ENCODE peak calls at places on chromosome 17, in five cellular contexts. One of them, this sample, is unnamed.

GRCh38 chr17:34154916-34155730 is 100.0 kb upstream of the CCL2 start:
- DNase-seq in mucosa of descending colon: no peak
- DNase-seq in fibroblast of pulmonary artery: no peak
- DNase-seq in omental fat pad: no peak
- DNase-seq in lung: no peak
- DNase-seq in this sample: no peak

GRCh38 chr17:80219777-80220708 is at the start of the genes SGSH and SLC26A11:
- DNase-seq in mucosa of descending colon: peak
- DNase-seq in fibroblast of pulmonary artery: peak
- DNase-seq in omental fat pad: peak
- DNase-seq in lung: peak
- DNase-seq in this sample: peak

GRCh38 chr17:74379495-74380085 is 12.3 kb downstream of the GPR142 start:
- DNase-seq in mucosa of descending colon: peak
- DNase-seq in fibroblast of pulmonary artery: peak
- DNase-seq in omental fat pad: peak
- DNase-seq in lung: peak
- DNase-seq in this sample: peak

GRCh38 chr17:10385871-10386270 is 13.1 kb upstream of the MYH13 start:
- DNase-seq in mucosa of descending colon: no peak
- DNase-seq in fibroblast of pulmonary artery: no peak
- DNase-seq in omental fat pad: no peak
- DNase-seq in lung: no peak
- DNase-seq in this sample: no peak

GRCh38 chr17:77687921-77688320 is 270.6 kb upstream of the TNRC6C start:
- DNase-seq in mucosa of descending colon: no peak
- DNase-seq in fibroblast of pulmonary artery: no peak
- DNase-seq in omental fat pad: no peak
- DNase-seq in lung: no peak
- DNase-seq in this sample: no peak

GRCh38 chr17:28216528-28216927 is 102.5 kb upstream of the TMEM97 start:
- DNase-seq in mucosa of descending colon: no peak
- DNase-seq in fibroblast of pulmonary artery: peak
- DNase-seq in omental fat pad: no peak
- DNase-seq in lung: no peak
- DNase-seq in this sample: no peak

GRCh38 chr17:20095366-20096080 is 86.4 kb downstream of the SPECC1 start:
- DNase-seq in mucosa of descending colon: peak
- DNase-seq in fibroblast of pulmonary artery: peak
- DNase-seq in omental fat pad: no peak
- DNase-seq in lung: no peak
- DNase-seq in this sample: peak

GRCh38 chr17:7557825-7558543 is 566 bp upstream of the TNFSF13 start:
- DNase-seq in mucosa of descending colon: peak
- DNase-seq in fibroblast of pulmonary artery: peak
- DNase-seq in omental fat pad: no peak
- DNase-seq in lung: peak
- DNase-seq in this sample: peak

GRCh38 chr17:17822189-17822978 is 14.4 kb downstream of the SREBF1 start:
- DNase-seq in mucosa of descending colon: peak
- DNase-seq in fibroblast of pulmonary artery: peak
- DNase-seq in omental fat pad: no peak
- DNase-seq in lung: peak
- DNase-seq in this sample: no peak

GRCh38 chr17:31580331-31581021 is 189.0 kb downstream of the RAB11FIP4 start:
- DNase-seq in mucosa of descending colon: no peak
- DNase-seq in fibroblast of pulmonary artery: peak
- DNase-seq in omental fat pad: peak
- DNase-seq in lung: peak
- DNase-seq in this sample: no peak

GRCh38 chr17:62098623-62099231 is 33.6 kb upstream of the MED13 start:
- DNase-seq in mucosa of descending colon: no peak
- DNase-seq in fibroblast of pulmonary artery: no peak
- DNase-seq in omental fat pad: no peak
- DNase-seq in lung: no peak
- DNase-seq in this sample: no peak

GRCh38 chr17:57067162-57067561 is 17.9 kb upstream of the AKAP1 start:
- DNase-seq in mucosa of descending colon: no peak
- DNase-seq in fibroblast of pulmonary artery: no peak
- DNase-seq in omental fat pad: no peak
- DNase-seq in lung: no peak
- DNase-seq in this sample: no peak

GRCh38 chr17:47864791-47865216 is 13.8 kb upstream of the SP6 start:
- DNase-seq in mucosa of descending colon: no peak
- DNase-seq in fibroblast of pulmonary artery: no peak
- DNase-seq in omental fat pad: no peak
- DNase-seq in lung: no peak
- DNase-seq in this sample: no peak

GRCh38 chr17:48492401-48493298 is 38.2 kb downstream of the HOXB1 start:
- DNase-seq in mucosa of descending colon: peak
- DNase-seq in fibroblast of pulmonary artery: peak
- DNase-seq in omental fat pad: peak
- DNase-seq in lung: peak
- DNase-seq in this sample: peak

GRCh38 chr17:16573466-16573865 is 4.5 kb upstream of the ZNF287 start:
- DNase-seq in mucosa of descending colon: no peak
- DNase-seq in fibroblast of pulmonary artery: no peak
- DNase-seq in omental fat pad: no peak
- DNase-seq in lung: no peak
- DNase-seq in this sample: no peak

GRCh38 chr17:73359987-73360410 is 48.2 kb upstream of the CDC42EP4 start:
- DNase-seq in mucosa of descending colon: peak
- DNase-seq in fibroblast of pulmonary artery: no peak
- DNase-seq in omental fat pad: no peak
- DNase-seq in lung: peak
- DNase-seq in this sample: no peak

GRCh38 chr17:18323007-18323406 is 7.9 kb downstream of the SMCR8 start:
- DNase-seq in mucosa of descending colon: no peak
- DNase-seq in fibroblast of pulmonary artery: no peak
- DNase-seq in omental fat pad: no peak
- DNase-seq in lung: no peak
- DNase-seq in this sample: no peak

GRCh38 chr17:29155966-29156338 is 24.2 kb downstream of the MYO18A start:
- DNase-seq in mucosa of descending colon: peak
- DNase-seq in fibroblast of pulmonary artery: peak
- DNase-seq in omental fat pad: no peak
- DNase-seq in lung: no peak
- DNase-seq in this sample: peak

GRCh38 chr17:66248285-66248684 is 19.1 kb upstream of the APOH start:
- DNase-seq in mucosa of descending colon: no peak
- DNase-seq in fibroblast of pulmonary artery: no peak
- DNase-seq in omental fat pad: no peak
- DNase-seq in lung: no peak
- DNase-seq in this sample: no peak

GRCh38 chr17:5715478-5715877 is 131.2 kb upstream of the NLRP1 start:
- DNase-seq in mucosa of descending colon: peak
- DNase-seq in fibroblast of pulmonary artery: no peak
- DNase-seq in omental fat pad: no peak
- DNase-seq in lung: no peak
- DNase-seq in this sample: no peak

GRCh38 chr17:82200743-82201497 is 11.7 kb downstream of the CCDC57 start:
- DNase-seq in mucosa of descending colon: no peak
- DNase-seq in fibroblast of pulmonary artery: no peak
- DNase-seq in omental fat pad: no peak
- DNase-seq in lung: no peak
- DNase-seq in this sample: no peak

GRCh38 chr17:19384723-19385391 is 2.1 kb downstream of the MFAP4 start:
- DNase-seq in mucosa of descending colon: peak
- DNase-seq in fibroblast of pulmonary artery: peak
- DNase-seq in omental fat pad: peak
- DNase-seq in lung: peak
- DNase-seq in this sample: no peak

GRCh38 chr17:81832608-81833159 is 407 bp downstream of the MCRIP1 start:
- DNase-seq in mucosa of descending colon: no peak
- DNase-seq in fibroblast of pulmonary artery: no peak
- DNase-seq in omental fat pad: no peak
- DNase-seq in lung: no peak
- DNase-seq in this sample: no peak

GRCh38 chr17:55208078-55208812 is 56.5 kb upstream of the HLF start:
- DNase-seq in mucosa of descending colon: no peak
- DNase-seq in fibroblast of pulmonary artery: no peak
- DNase-seq in omental fat pad: no peak
- DNase-seq in lung: no peak
- DNase-seq in this sample: no peak

GRCh38 chr17:35254107-35254802 is 11.4 kb downstream of the SLFN5 start:
- DNase-seq in mucosa of descending colon: peak
- DNase-seq in fibroblast of pulmonary artery: peak
- DNase-seq in omental fat pad: peak
- DNase-seq in lung: peak
- DNase-seq in this sample: peak

GRCh38 chr17:67571478-67571877 is 146.3 kb upstream of the NOL11 start:
- DNase-seq in mucosa of descending colon: no peak
- DNase-seq in fibroblast of pulmonary artery: no peak
- DNase-seq in omental fat pad: no peak
- DNase-seq in lung: no peak
- DNase-seq in this sample: no peak

GRCh38 chr17:29954405-29954804 is 13.0 kb downstream of the EFCAB5 start:
- DNase-seq in mucosa of descending colon: no peak
- DNase-seq in fibroblast of pulmonary artery: no peak
- DNase-seq in omental fat pad: no peak
- DNase-seq in lung: no peak
- DNase-seq in this sample: no peak

GRCh38 chr17:56819431-56820145 is 14.1 kb downstream of the C17orf67 start:
- DNase-seq in mucosa of descending colon: peak
- DNase-seq in fibroblast of pulmonary artery: peak
- DNase-seq in omental fat pad: peak
- DNase-seq in lung: peak
- DNase-seq in this sample: peak

GRCh38 chr17:67718325-67718941 is 697 bp downstream of the NOL11 start:
- DNase-seq in mucosa of descending colon: no peak
- DNase-seq in fibroblast of pulmonary artery: peak
- DNase-seq in omental fat pad: no peak
- DNase-seq in lung: no peak
- DNase-seq in this sample: no peak

GRCh38 chr17:17900615-17901520 is 64.1 kb upstream of the SREBF1 start:
- DNase-seq in mucosa of descending colon: peak
- DNase-seq in fibroblast of pulmonary artery: peak
- DNase-seq in omental fat pad: no peak
- DNase-seq in lung: peak
- DNase-seq in this sample: no peak

GRCh38 chr17:28366605-28367004 is 1.6 kb upstream of the SEBOX start:
- DNase-seq in mucosa of descending colon: no peak
- DNase-seq in fibroblast of pulmonary artery: no peak
- DNase-seq in omental fat pad: no peak
- DNase-seq in lung: no peak
- DNase-seq in this sample: no peak

GRCh38 chr17:72031219-72031906 is 89.5 kb upstream of the SOX9 start:
- DNase-seq in mucosa of descending colon: no peak
- DNase-seq in fibroblast of pulmonary artery: no peak
- DNase-seq in omental fat pad: no peak
- DNase-seq in lung: no peak
- DNase-seq in this sample: no peak

GRCh38 chr17:17036520-17036998 is 5.7 kb upstream of the MPRIP start:
- DNase-seq in mucosa of descending colon: no peak
- DNase-seq in fibroblast of pulmonary artery: no peak
- DNase-seq in omental fat pad: no peak
- DNase-seq in lung: no peak
- DNase-seq in this sample: no peak

GRCh38 chr17:77735051-77735340 is 223.5 kb upstream of the TNRC6C start:
- DNase-seq in mucosa of descending colon: no peak
- DNase-seq in fibroblast of pulmonary artery: no peak
- DNase-seq in omental fat pad: no peak
- DNase-seq in lung: no peak
- DNase-seq in this sample: no peak

GRCh38 chr17:8755590-8756255 is 2.6 kb downstream of the SPDYE4 start:
- DNase-seq in mucosa of descending colon: no peak
- DNase-seq in fibroblast of pulmonary artery: no peak
- DNase-seq in omental fat pad: no peak
- DNase-seq in lung: no peak
- DNase-seq in this sample: no peak
- TF ChIP-seq CTCF in mucosa of descending colon: no peak
- TF ChIP-seq CTCF in fibroblast of pulmonary artery: no peak
- TF ChIP-seq CTCF in omental fat pad: no peak
- TF ChIP-seq CTCF in lung: no peak
- TF ChIP-seq CTCF in this sample: no peak

DNA sequence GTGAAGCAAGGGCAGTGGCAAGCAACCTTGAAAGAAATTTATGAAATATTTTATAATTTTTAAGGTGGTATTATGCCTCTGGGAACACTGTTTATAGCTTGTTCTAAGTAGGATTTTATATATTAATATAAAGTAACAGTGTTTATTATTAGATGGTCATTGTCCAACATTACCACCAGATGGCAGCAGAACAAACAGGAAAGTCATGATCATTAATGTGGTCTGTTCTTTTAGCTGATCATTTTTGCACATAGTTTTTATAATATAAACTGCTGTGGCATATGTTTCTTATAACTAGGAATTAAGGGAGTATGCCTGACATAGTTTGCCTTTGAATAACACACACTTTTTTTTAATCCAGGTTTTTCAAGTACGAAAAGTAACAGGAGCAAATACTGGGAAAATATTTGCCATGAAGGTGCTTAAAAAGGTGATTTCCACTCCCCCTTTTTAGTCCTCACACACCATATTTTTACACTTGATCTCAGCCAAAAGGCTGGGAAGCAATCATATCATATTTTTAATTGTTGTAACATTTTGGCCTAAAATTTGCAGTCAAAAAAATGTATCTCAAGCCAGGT is 21.4 kb downstream of the RPS6KB1 start:
- DNase-seq in mucosa of descending colon: no peak
- DNase-seq in fibroblast of pulmonary artery: peak
- DNase-seq in omental fat pad: no peak
- DNase-seq in lung: no peak
- DNase-seq in this sample: no peak
- TF ChIP-seq CTCF in mucosa of descending colon: no peak
- TF ChIP-seq CTCF in fibroblast of pulmonary artery: peak
- TF ChIP-seq CTCF in omental fat pad: no peak
- TF ChIP-seq CTCF in lung: peak
- TF ChIP-seq CTCF in this sample: peak

GRCh38 chr17:42431758-42432161 is 8.7 kb upstream of the CAVIN1 start:
- DNase-seq in mucosa of descending colon: no peak
- DNase-seq in fibroblast of pulmonary artery: peak
- DNase-seq in omental fat pad: no peak
- DNase-seq in lung: no peak
- DNase-seq in this sample: no peak
- TF ChIP-seq CTCF in mucosa of descending colon: no peak
- TF ChIP-seq CTCF in fibroblast of pulmonary artery: no peak
- TF ChIP-seq CTCF in omental fat pad: no peak
- TF ChIP-seq CTCF in lung: no peak
- TF ChIP-seq CTCF in this sample: no peak

GRCh38 chr17:45225964-45226530 is 4.4 kb downstream of the FMNL1 start:
- DNase-seq in mucosa of descending colon: peak
- DNase-seq in fibroblast of pulmonary artery: no peak
- DNase-seq in omental fat pad: no peak
- DNase-seq in lung: peak
- DNase-seq in this sample: no peak
- TF ChIP-seq CTCF in mucosa of descending colon: no peak
- TF ChIP-seq CTCF in fibroblast of pulmonary artery: no peak
- TF ChIP-seq CTCF in omental fat pad: no peak
- TF ChIP-seq CTCF in lung: no peak
- TF ChIP-seq CTCF in this sample: no peak

GRCh38 chr17:46002311-46002972 is 3.4 kb downstream of the STH start:
- DNase-seq in mucosa of descending colon: peak
- DNase-seq in fibroblast of pulmonary artery: peak
- DNase-seq in omental fat pad: peak
- DNase-seq in lung: peak
- DNase-seq in this sample: peak
- TF ChIP-seq CTCF in mucosa of descending colon: peak
- TF ChIP-seq CTCF in fibroblast of pulmonary artery: peak
- TF ChIP-seq CTCF in omental fat pad: peak
- TF ChIP-seq CTCF in lung: peak
- TF ChIP-seq CTCF in this sample: peak

This sample was measured in endothelial cell.